ENCODE peak calls at places on chromosomes 16 and 17, in six cellular contexts. N is ELR, K is MCF 10A, W is prostate gland, E is HCT116, Y is iPS-NIHi11. D is an unnamed sample.

GRCh38 chr17:965311-965989 is 14.1 kb downstream of the NXN start:
- DNase-seq in K (no peak), E (no peak), N (no peak), W (no peak), Y (no peak), D (no peak)

GRCh38 chr17:80146121-80147034 is 550 bp downstream of the EIF4A3 start:
- DNase-seq in K (peak), Y (peak), W (no peak), E (no peak), N (peak), D (no peak)

GRCh38 chr16:68070249-68070725 is 14.9 kb upstream of the NFATC3 start:
- DNase-seq in E (no peak), K (no peak), Y (no peak), N (no peak), W (no peak), D (no peak)

GRCh38 chr16:69532761-69533459 is 32.9 kb upstream of the NFAT5 start:
- DNase-seq in N (no peak), K (no peak), W (no peak), Y (no peak), E (no peak), D (no peak)

GRCh38 chr17:58081641-58082340 is 1.4 kb upstream of the DYNLL2 start:
- DNase-seq in Y (peak), E (no peak), K (no peak), W (no peak), N (no peak), D (no peak)

GRCh38 chr16:85729452-85729851 is 21.4 kb downstream of the C16orf74 start:
- DNase-seq in W (no peak), N (no peak), K (no peak), E (no peak), Y (no peak), D (no peak)

GRCh38 chr16:48434653-48435318 is 49.6 kb upstream of the SIAH1 start:
- DNase-seq in K (peak), Y (no peak), W (no peak), N (no peak), E (no peak), D (no peak)

GRCh38 chr16:600781-601180 is 10.9 kb downstream of the RAB40C start:
- DNase-seq in K (no peak), W (no peak), E (no peak), N (no peak), Y (peak), D (no peak)

GRCh38 chr17:7425756-7426155 is 340 bp downstream of the SPEM2 start:
- DNase-seq in Y (no peak), N (no peak), E (no peak), K (no peak), W (no peak), D (no peak)

GRCh38 chr17:2724783-2725164 is 13.2 kb upstream of the CLUH start:
- DNase-seq in W (no peak), Y (peak), K (no peak), E (no peak), N (peak), D (no peak)

GRCh38 chr17:31072186-31072585 is 22.6 kb upstream of the NF1 start:
- DNase-seq in W (peak), E (no peak), K (peak), N (no peak), Y (no peak), D (peak)

GRCh38 chr17:16954541-16954940 is 17.4 kb downstream of the TNFRSF13B start:
- DNase-seq in K (no peak), W (no peak), Y (no peak), E (no peak), N (no peak), D (no peak)

GRCh38 chr17:35433075-35433894 is 985 bp upstream of the SLFN12 start:
- DNase-seq in W (peak), N (peak), Y (peak), E (peak), K (peak), D (peak)

GRCh38 chr17:58282442-58282841 is 1.7 kb upstream of the MPO start:
- DNase-seq in W (no peak), N (no peak), E (no peak), K (no peak), Y (no peak), D (no peak)

GRCh38 chr17:10614536-10615155 is 42.5 kb downstream of the MYH3 start:
- DNase-seq in Y (peak), K (peak), E (peak), N (peak), W (peak), D (no peak)

GRCh38 chr16:23254338-23254737 is 47.8 kb upstream of the SCNN1B start:
- DNase-seq in E (no peak), Y (no peak), K (peak), W (no peak), N (peak), D (no peak)

GRCh38 chr16:49542391-49542891 is 168.8 kb downstream of the C16orf78 start:
- DNase-seq in W (no peak), N (no peak), K (no peak), E (no peak), Y (no peak), D (no peak)

GRCh38 chr16:3645108-3645503 is 9.4 kb upstream of the DNASE1 start:
- DNase-seq in Y (no peak), W (no peak), N (no peak), E (no peak), K (no peak), D (no peak)

GRCh38 chr17:32303861-32304288 is 38.1 kb downstream of the C17orf75 start:
- DNase-seq in N (no peak), K (no peak), Y (peak), W (no peak), E (no peak), D (no peak)

GRCh38 chr16:28585674-28586073 is 11.2 kb downstream of the SULT1A2 start:
- DNase-seq in E (no peak), K (peak), W (no peak), Y (no peak), N (no peak), D (no peak)

GRCh38 chr16:14501331-14502255 is 128.5 kb downstream of the PARN start:
- DNase-seq in K (peak), E (peak), Y (peak), W (peak), N (peak), D (no peak)

GRCh38 chr16:53061701-53062159 is 6.9 kb downstream of the CHD9 start:
- DNase-seq in K (peak), Y (no peak), N (no peak), W (no peak), E (no peak), D (no peak)

GRCh38 chr17:72150632-72151460 is 30.0 kb downstream of the SOX9 start:
- DNase-seq in W (no peak), Y (peak), K (no peak), E (no peak), N (no peak), D (no peak)

GRCh38 chr16:28981517-28981916 is 3.3 kb upstream of the LAT start:
- DNase-seq in Y (peak), E (no peak), W (no peak), K (peak), N (peak), D (no peak)

GRCh38 chr17:14201087-14201486 is 35.6 kb downstream of the CDRT15 start:
- DNase-seq in W (no peak), E (no peak), K (no peak), Y (no peak), N (no peak), D (no peak)

GRCh38 chr17:17959520-17960361 is 12.5 kb downstream of the TOM1L2 start:
- DNase-seq in N (peak), W (no peak), E (no peak), Y (no peak), K (no peak), D (no peak)

GRCh38 chr17:66667090-66667489 is 167.8 kb upstream of the CACNG5 start:
- DNase-seq in E (no peak), N (no peak), Y (no peak), K (no peak), W (no peak), D (no peak)

GRCh38 chr16:57616241-57616640 is 12.2 kb upstream of the ADGRG1 start:
- DNase-seq in N (no peak), Y (no peak), E (no peak), K (no peak), W (no peak), D (no peak)

GRCh38 chr17:15909481-15909991 is 35.4 kb upstream of the ADORA2B start:
- DNase-seq in W (no peak), Y (no peak), K (no peak), E (no peak), N (no peak), D (no peak)

GRCh38 chr16:19844945-19845641 is 39.6 kb downstream of the GPRC5B start:
- DNase-seq in N (peak), E (no peak), W (no peak), Y (no peak), K (peak), D (no peak)

D was measured in mesothelial cell of epicardium.